ENCODE peak calls at places on chromosomes 6 and 20, in eight cellular contexts. C is fibroblast of the aortic adventitia, Q is AG09309, U is A673, V is epithelial cell of esophagus, L is colonic mucosa, Z is OCI-LY7, I is ovary. R is an unnamed sample.

GRCh38 chr20:43911066-43911465 is 3.6 kb upstream of the TOX2 start:
- DNase-seq in C (peak), Q (peak), U (no peak), V (peak), L (no peak), Z (no peak), I (no peak), R (no peak)

GRCh38 chr6:7166410-7167293 is 58.9 kb downstream of the RREB1 start:
- DNase-seq in C (peak), Q (no peak), U (no peak), V (no peak), L (peak), Z (no peak), I (no peak), R (peak)

GRCh38 chr20:39032997-39033396 is 70.9 kb downstream of the DHX35 start:
- DNase-seq in C (no peak), Q (no peak), U (no peak), V (no peak), L (no peak), Z (no peak), I (no peak), R (no peak)

GRCh38 chr6:91132461-91132860 is 545.6 kb upstream of the MAP3K7 start:
- DNase-seq in C (no peak), Q (no peak), U (no peak), V (peak), L (no peak), Z (no peak), I (no peak), R (no peak)

GRCh38 chr6:39294899-39295298 is 19.3 kb downstream of the KCNK17 start:
- DNase-seq in C (no peak), Q (no peak), U (no peak), V (no peak), L (no peak), Z (no peak), I (no peak), R (no peak)

GRCh38 chr20:6421321-6422030 is 298.6 kb upstream of the FERMT1 start:
- DNase-seq in C (no peak), Q (no peak), U (no peak), V (no peak), L (no peak), Z (no peak), I (no peak), R (no peak)

GRCh38 chr20:2103454-2104153 is 2.0 kb downstream of the STK35 start:
- DNase-seq in C (no peak), Q (no peak), U (no peak), V (no peak), L (peak), Z (peak), I (no peak), R (peak)

GRCh38 chr20:63563186-63563935 is 9.4 kb downstream of the FNDC11 start:
- DNase-seq in C (no peak), Q (no peak), U (no peak), V (no peak), L (no peak), Z (no peak), I (no peak), R (no peak)

GRCh38 chr6:130677312-130677711 is 149.9 kb upstream of the SMLR1 start:
- DNase-seq in C (no peak), Q (no peak), U (no peak), V (no peak), L (no peak), Z (no peak), I (no peak), R (no peak)

GRCh38 chr20:32628960-32629530 is 43.9 kb upstream of the NOL4L start:
- DNase-seq in C (no peak), Q (no peak), U (no peak), V (peak), L (no peak), Z (no peak), I (no peak), R (no peak)

GRCh38 chr6:30820196-30820595 is 64.1 kb upstream of the DDR1 start:
- DNase-seq in C (peak), Q (peak), U (no peak), V (peak), L (peak), Z (no peak), I (no peak), R (peak)

GRCh38 chr6:70538364-70538763 is 28.4 kb upstream of the SDHAF4 start:
- DNase-seq in C (no peak), Q (no peak), U (no peak), V (no peak), L (no peak), Z (no peak), I (no peak), R (no peak)

GRCh38 chr6:35735452-35735851 is 1.4 kb upstream of the ARMC12 start:
- DNase-seq in C (no peak), Q (no peak), U (no peak), V (no peak), L (peak), Z (no peak), I (no peak), R (no peak)

GRCh38 chr20:33095249-33095648 is 15.8 kb downstream of the BPIFB4 start:
- DNase-seq in C (no peak), Q (no peak), U (no peak), V (no peak), L (no peak), Z (no peak), I (no peak), R (no peak)

GRCh38 chr20:23095504-23095903 is 9.4 kb upstream of the CD93 start:
- DNase-seq in C (no peak), Q (no peak), U (no peak), V (peak), L (no peak), Z (no peak), I (no peak), R (no peak)

GRCh38 chr20:47356220-47356525 is 326 bp downstream of the ZMYND8 start:
- DNase-seq in C (no peak), Q (no peak), U (no peak), V (no peak), L (no peak), Z (no peak), I (no peak), R (no peak)

GRCh38 chr6:16505711-16506362 is 255.4 kb downstream of the ATXN1 start:
- DNase-seq in C (peak), Q (peak), U (peak), V (peak), L (no peak), Z (no peak), I (peak), R (no peak)

GRCh38 chr20:33450867-33451266 is 7.3 kb upstream of the SNTA1 start:
- DNase-seq in C (no peak), Q (no peak), U (no peak), V (no peak), L (no peak), Z (no peak), I (no peak), R (no peak)

GRCh38 chr6:167093922-167094432 is 28.9 kb upstream of the CCR6 start:
- DNase-seq in C (no peak), Q (no peak), U (no peak), V (no peak), L (no peak), Z (no peak), I (no peak), R (no peak)

GRCh38 chr20:14142171-14142570 is 146.9 kb downstream of the MACROD2 start:
- DNase-seq in C (peak), Q (no peak), U (peak), V (peak), L (peak), Z (peak), I (peak), R (no peak)
- TF ChIP-seq CTCF in C (peak), Q (no peak), U (peak), V (peak), L (peak), Z (peak), I (no peak), R (no peak)

GRCh38 chr20:56631318-56631989 is 2.3 kb downstream of the TFAP2C start:
- DNase-seq in C (no peak), Q (no peak), U (no peak), V (peak), L (no peak), Z (no peak), I (no peak), R (no peak)

GRCh38 chr20:56630086-56630493 is 984 bp downstream of the TFAP2C start:
- DNase-seq in C (no peak), Q (no peak), U (peak), V (peak), L (peak), Z (no peak), I (no peak), R (no peak)

GRCh38 chr20:56631990-56632327 is 2.9 kb downstream of the TFAP2C start:
- DNase-seq in C (no peak), Q (no peak), U (no peak), V (peak), L (no peak), Z (no peak), I (no peak), R (no peak)

GRCh38 chr20:56629464-56630085 is 469 bp downstream of the TFAP2C start:
- DNase-seq in C (no peak), Q (no peak), U (no peak), V (no peak), L (no peak), Z (no peak), I (no peak), R (no peak)

GRCh38 chr20:56630506-56631317 is 1.6 kb downstream of the TFAP2C start:
- DNase-seq in C (no peak), Q (no peak), U (no peak), V (peak), L (peak), Z (no peak), I (no peak), R (no peak)
- TF ChIP-seq CTCF in C (no peak), Q (no peak), U (peak), V (no peak), L (no peak), Z (no peak), I (no peak), R (no peak)

DNA sequence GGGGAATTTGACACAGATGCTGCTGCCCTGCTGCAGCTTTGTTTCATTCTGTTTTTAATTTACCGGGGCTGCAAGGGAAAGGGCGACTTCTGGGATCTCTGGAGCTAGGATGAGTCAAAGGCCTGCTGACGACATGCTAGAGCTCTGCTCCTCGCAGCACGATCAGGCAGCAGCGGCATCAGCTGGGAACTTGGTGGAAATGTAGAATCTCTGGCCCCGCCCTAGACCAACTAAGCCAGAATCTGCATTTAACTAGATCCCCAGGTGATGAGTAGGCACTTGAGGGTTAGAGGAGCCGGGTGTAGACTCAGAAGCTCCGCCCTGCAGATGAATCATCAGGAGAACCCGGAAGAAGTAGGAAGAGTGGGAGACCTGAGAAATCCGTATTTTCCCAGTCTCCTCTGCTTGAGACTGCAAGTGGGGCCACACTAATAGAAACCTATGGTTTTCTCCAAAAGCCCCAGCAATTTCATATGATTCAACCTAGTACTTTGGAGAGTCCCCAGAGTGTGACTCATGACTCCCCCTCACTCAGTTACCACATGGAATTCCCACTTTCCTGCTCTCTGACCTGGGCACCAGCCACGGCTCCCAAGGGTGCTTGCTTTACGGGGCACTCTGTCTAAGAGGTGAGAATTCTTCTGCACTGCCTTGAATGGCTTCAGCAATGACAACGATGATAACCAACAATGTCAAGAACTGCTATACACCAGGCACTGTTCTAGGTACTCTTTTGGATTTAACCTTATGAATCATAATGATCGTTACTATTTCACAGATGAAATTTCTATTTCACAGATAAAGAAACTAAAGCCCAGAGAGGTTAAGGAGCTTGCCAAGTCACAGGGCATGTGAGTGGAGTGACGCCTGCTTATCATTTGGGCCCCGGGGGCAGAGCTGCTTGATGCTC is 18.1 kb downstream of the TUBB2B start:
- DNase-seq in C (peak), Q (peak), U (peak), V (peak), L (peak), Z (peak), I (no peak), R (peak)
- TF ChIP-seq CTCF in C (peak), Q (peak), U (no peak), V (peak), L (no peak), Z (no peak), I (no peak), R (no peak)

DNA sequence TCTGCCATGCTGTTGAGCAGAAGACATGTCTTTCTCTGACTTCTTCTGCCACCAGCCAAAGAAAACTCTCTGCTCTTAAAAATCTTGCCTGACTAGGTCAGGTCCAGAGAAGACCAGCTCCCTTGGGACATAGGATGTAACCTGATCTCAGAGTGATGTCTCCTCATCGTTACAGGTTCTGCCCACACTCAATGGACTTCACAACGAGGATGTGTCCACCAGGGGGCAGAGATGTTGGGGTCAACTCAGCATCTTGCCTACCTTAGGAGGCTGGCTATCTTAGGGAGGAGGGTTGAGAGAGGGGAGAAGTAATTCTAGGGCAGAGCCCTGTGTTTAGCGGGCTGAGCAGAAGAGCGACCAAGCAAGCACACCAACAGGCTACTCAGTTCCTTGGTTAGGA is 207.6 kb upstream of the CDH4 start:
- DNase-seq in C (no peak), Q (no peak), U (peak), V (no peak), L (no peak), Z (no peak), I (no peak), R (no peak)
- TF ChIP-seq CTCF in C (no peak), Q (no peak), U (peak), V (no peak), L (no peak), Z (no peak), I (no peak), R (no peak)

GRCh38 chr6:140050232-140050995 is 676.0 kb upstream of the CITED2 start:
- DNase-seq in C (no peak), Q (no peak), U (peak), V (peak), L (no peak), Z (no peak), I (no peak), R (no peak)

GRCh38 chr6:140047321-140047720 is 672.9 kb upstream of the CITED2 start:
- DNase-seq in C (no peak), Q (no peak), U (peak), V (no peak), L (no peak), Z (no peak), I (no peak), R (no peak)

GRCh38 chr6:140048202-140048790 is 673.8 kb upstream of the CITED2 start:
- DNase-seq in C (no peak), Q (no peak), U (peak), V (no peak), L (no peak), Z (no peak), I (no peak), R (no peak)

GRCh38 chr6:140051521-140052455 is 677.3 kb upstream of the CITED2 start:
- DNase-seq in C (peak), Q (peak), U (peak), V (peak), L (no peak), Z (no peak), I (no peak), R (no peak)

GRCh38 chr6:140052757-140053729 is 678.6 kb upstream of the CITED2 start:
- DNase-seq in C (peak), Q (no peak), U (peak), V (peak), L (no peak), Z (peak), I (no peak), R (no peak)
- TF ChIP-seq CTCF in C (peak), Q (peak), U (peak), V (peak), L (peak), Z (peak), I (no peak), R (no peak)

DNA sequence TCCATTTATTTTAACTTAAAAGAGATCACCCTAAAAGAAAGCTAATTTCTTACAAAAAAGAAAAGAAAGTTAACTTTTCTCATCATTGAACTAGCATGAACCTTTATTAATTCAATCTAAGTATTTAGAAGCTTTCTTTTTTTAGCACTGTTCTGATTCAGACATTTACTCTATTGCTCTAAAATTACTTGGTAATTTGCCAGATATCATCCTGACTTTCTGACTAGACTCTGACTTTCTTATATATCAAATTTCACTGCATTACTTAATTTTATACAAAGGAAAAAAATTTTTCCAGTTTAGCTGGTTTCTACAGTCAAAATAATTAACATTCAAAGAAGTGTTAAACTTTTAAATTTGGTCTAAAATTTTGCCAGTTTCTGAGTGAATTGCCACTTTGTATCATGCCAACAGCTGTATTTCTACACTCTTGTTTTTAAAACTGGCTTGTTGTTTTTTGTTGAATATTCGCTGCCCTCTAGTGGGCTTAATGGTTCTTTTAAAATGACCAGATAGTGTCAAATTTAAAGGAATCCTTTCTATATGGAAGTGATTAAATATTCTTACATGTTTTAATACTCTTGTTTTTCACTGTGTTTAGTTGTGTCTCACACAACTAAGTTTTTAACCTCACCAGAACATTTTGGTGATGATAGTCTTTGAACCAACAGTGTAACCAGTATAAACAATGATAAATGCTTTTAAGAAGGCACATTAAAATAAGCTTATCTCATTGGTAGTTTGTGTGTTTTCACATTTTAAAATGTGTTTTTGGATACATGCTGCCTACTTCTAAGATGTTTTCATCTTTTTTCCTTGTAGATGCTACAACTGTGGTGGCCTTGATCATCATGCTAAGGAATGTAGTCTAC is 102.0 kb downstream of the POPDC3 start:
- DNase-seq in C (peak), Q (peak), U (peak), V (peak), L (no peak), Z (peak), I (no peak), R (no peak)
- TF ChIP-seq CTCF in C (peak), Q (peak), U (peak), V (peak), L (peak), Z (peak), I (no peak), R (peak)